ENCODE peak calls at places on chromosomes 1 and 21, in six cellular contexts. Z, E, P, K, D and Y are unnamed samples.

GRCh38 chr1:151584278-151584677 is 27.6 kb upstream of the SNX27 start:
- DNase-seq in Z (no peak), E (no peak), P (no peak), K (no peak), D (no peak), Y (no peak)

GRCh38 chr1:30194741-30195423 is 528.5 kb downstream of the MATN1 start:
- DNase-seq in Z (no peak), E (no peak), P (no peak), K (peak), D (no peak), Y (no peak)

GRCh38 chr1:200179126-200179780 is 151.7 kb downstream of the NR5A2 start:
- DNase-seq in Z (no peak), E (no peak), P (no peak), K (no peak), D (peak), Y (peak)

GRCh38 chr1:66339944-66340343 is 194.0 kb upstream of the SGIP1 start:
- DNase-seq in Z (no peak), E (no peak), P (no peak), K (no peak), D (no peak), Y (peak)

GRCh38 chr1:23657659-23658275 is 33.8 kb upstream of the RPL11 start:
- DNase-seq in Z (no peak), E (peak), P (peak), K (peak), D (peak), Y (peak)

GRCh38 chr1:212293579-212293978 is 8.4 kb downstream of the PPP2R5A start:
- DNase-seq in Z (no peak), E (no peak), P (no peak), K (no peak), D (peak), Y (no peak)

GRCh38 chr21:33327792-33328433 is 3.1 kb downstream of the IFNAR1 start:
- DNase-seq in Z (no peak), E (peak), P (no peak), K (no peak), D (no peak), Y (no peak)

GRCh38 chr1:15543589-15544568 is 17.2 kb downstream of the DNAJC16 start:
- DNase-seq in Z (no peak), E (no peak), P (no peak), K (no peak), D (peak), Y (peak)

GRCh38 chr1:168227620-168228019 is 1.8 kb downstream of the SFT2D2 start:
- DNase-seq in Z (no peak), E (no peak), P (no peak), K (no peak), D (peak), Y (no peak)

GRCh38 chr1:208172389-208173140 is 71.6 kb downstream of the PLXNA2 start:
- DNase-seq in Z (no peak), E (no peak), P (no peak), K (no peak), D (peak), Y (no peak)

GRCh38 chr21:36297555-36297937 is 22.5 kb upstream of the MORC3 start:
- DNase-seq in Z (no peak), E (no peak), P (no peak), K (no peak), D (no peak), Y (no peak)

GRCh38 chr1:202812176-202813026 is 1.6 kb downstream of the PCAT6 start:
- DNase-seq in Z (no peak), E (peak), P (no peak), K (no peak), D (no peak), Y (peak)

GRCh38 chr1:20279507-20279906 is 11.2 kb upstream of the VWA5B1 start:
- DNase-seq in Z (no peak), E (peak), P (no peak), K (no peak), D (peak), Y (no peak)

GRCh38 chr1:32701421-32701911 is 1.1 kb downstream of the SYNC start:
- DNase-seq in Z (no peak), E (no peak), P (no peak), K (no peak), D (no peak), Y (peak)

GRCh38 chr1:54225378-54225777 is 25.4 kb downstream of the MRPL37 start:
- DNase-seq in Z (no peak), E (no peak), P (no peak), K (no peak), D (no peak), Y (no peak)

GRCh38 chr1:99170516-99170915 is 93.8 kb upstream of the PLPPR4 start:
- DNase-seq in Z (no peak), E (no peak), P (no peak), K (no peak), D (peak), Y (peak)